ENCODE peak calls at places on chromosomes 4 and X, in seven cellular contexts. K, B, T, N, X, J and E are unnamed samples.
A peak's percentile ranks its signal among the peaks of the same experiment; 100 is the strongest.

GRCh38 chrX:50045808-50046207 is 123.4 kb downstream of the CLCN5 start:
- DNase-seq in K (no peak), B (no peak), T (no peak), N (no peak), X (no peak), J (no peak), E (no peak)

GRCh38 chrX:68995780-68996551 is 167.1 kb downstream of the EFNB1 start:
- DNase-seq in K (no peak), B (no peak), T (peak; percentile 42), N (no peak), X (peak; percentile 76), J (peak; percentile 23), E (no peak)

GRCh38 chr4:45350438-45350837 is 624.1 kb upstream of the GNPDA2 start:
- DNase-seq in K (no peak), B (peak; percentile 17), T (peak; percentile 10), N (no peak), X (no peak), J (no peak), E (no peak)

GRCh38 chrX:9668537-9668936 is 97.1 kb downstream of the GPR143 start:
- DNase-seq in K (no peak), B (no peak), T (no peak), N (no peak), X (no peak), J (peak; percentile 17), E (no peak)

GRCh38 chrX:150774798-150775568 is 81.8 kb downstream of the MTMR1 start:
- DNase-seq in K (no peak), B (no peak), T (no peak), N (no peak), X (no peak), J (no peak), E (peak; percentile 54)

GRCh38 chr4:140884431-140885058 is 128.4 kb upstream of the TBC1D9 start:
- DNase-seq in K (peak; percentile 71), B (peak; percentile 78), T (peak; percentile 83), N (no peak), X (no peak), J (peak; percentile 65), E (no peak)

GRCh38 chr4:87865288-87865687 is 32.5 kb downstream of the MEPE start:
- DNase-seq in K (no peak), B (no peak), T (no peak), N (no peak), X (no peak), J (no peak), E (no peak)

GRCh38 chr4:74374561-74375327 is 9.8 kb downstream of the EREG start:
- DNase-seq in K (peak; percentile 89), B (peak; percentile 65), T (no peak), N (no peak), X (no peak), J (peak; percentile 74), E (peak; percentile 74)

GRCh38 chrX:133390647-133391046 is 24.6 kb downstream of the GPC4 start:
- DNase-seq in K (no peak), B (no peak), T (no peak), N (no peak), X (no peak), J (no peak), E (no peak)

GRCh38 chrX:120727911-120728310 is 98.1 kb upstream of the C1GALT1C1 start:
- DNase-seq in K (no peak), B (no peak), T (no peak), N (no peak), X (no peak), J (no peak), E (no peak)

GRCh38 chr4:165368114-165368513 is 10.7 kb upstream of the CPE start:
- DNase-seq in K (no peak), B (no peak), T (no peak), N (no peak), X (no peak), J (no peak), E (no peak)

GRCh38 chr4:4609622-4610334 is 67.9 kb upstream of the STX18 start:
- DNase-seq in K (no peak), B (no peak), T (no peak), N (no peak), X (no peak), J (no peak), E (no peak)

GRCh38 chrX:101208152-101208905 is 11.3 kb upstream of the DRP2 start:
- DNase-seq in K (no peak), B (peak; percentile 2), T (no peak), N (no peak), X (no peak), J (peak; percentile 80), E (no peak)

GRCh38 chr4:3868841-3869572 is 102.8 kb downstream of the ADRA2C start:
- DNase-seq in K (no peak), B (no peak), T (no peak), N (no peak), X (peak; percentile 6), J (no peak), E (no peak)

GRCh38 chr4:177802149-177802548 is 359.9 kb upstream of the AGA start:
- DNase-seq in K (no peak), B (no peak), T (no peak), N (no peak), X (no peak), J (no peak), E (no peak)

GRCh38 chr4:103011378-103012025 is 8.0 kb downstream of the SLC9B1 start:
- DNase-seq in K (no peak), B (no peak), T (peak; percentile 5), N (no peak), X (peak; percentile 24), J (no peak), E (no peak)

GRCh38 chrX:130174051-130174704 is 2.4 kb downstream of the RAB33A start:
- DNase-seq in K (no peak), B (no peak), T (no peak), N (no peak), X (peak; percentile 41), J (peak; percentile 50), E (peak; percentile 69)

GRCh38 chrX:43633757-43634156 is 22.3 kb upstream of the MAOA start:
- DNase-seq in K (no peak), B (no peak), T (no peak), N (no peak), X (no peak), J (no peak), E (no peak)

GRCh38 chr4:172369471-172369959 is 556.3 kb downstream of the GALNTL6 start:
- DNase-seq in K (no peak), B (no peak), T (no peak), N (no peak), X (no peak), J (no peak), E (no peak)

GRCh38 chr4:16122225-16122624 is 38.4 kb upstream of the PROM1 start:
- DNase-seq in K (no peak), B (no peak), T (no peak), N (no peak), X (no peak), J (no peak), E (no peak)

GRCh38 chr4:139913398-139913990 is 240.5 kb downstream of the MAML3 start:
- DNase-seq in K (no peak), B (no peak), T (no peak), N (no peak), X (no peak), J (no peak), E (no peak)

GRCh38 chr4:35818520-35818919 is 425.8 kb downstream of the ARAP2 start:
- DNase-seq in K (no peak), B (no peak), T (no peak), N (no peak), X (no peak), J (no peak), E (no peak)

GRCh38 chr4:73828945-73829344 is 7.5 kb upstream of the CXCL6 start:
- DNase-seq in K (no peak), B (no peak), T (no peak), N (no peak), X (no peak), J (peak; percentile 59), E (no peak)

GRCh38 chrX:95949588-95949987 is 735.1 kb upstream of the DIAPH2 start:
- DNase-seq in K (no peak), B (no peak), T (no peak), N (no peak), X (no peak), J (no peak), E (no peak)

GRCh38 chr4:6609415-6610079 is 30.9 kb upstream of the MRFAP1 start:
- DNase-seq in K (no peak), B (no peak), T (no peak), N (no peak), X (no peak), J (no peak), E (no peak)

GRCh38 chr4:145954924-145955339 is 16.3 kb upstream of the ZNF827 start:
- DNase-seq in K (peak; percentile 98), B (peak; percentile 10), T (no peak), N (no peak), X (no peak), J (peak; percentile 94), E (no peak)

GRCh38 chrX:6026980-6027379 is 201.7 kb downstream of the NLGN4X start:
- DNase-seq in K (no peak), B (peak; percentile 20), T (no peak), N (no peak), X (no peak), J (no peak), E (no peak)
- TF ChIP-seq CTCF in K (no peak), B (no peak), T (no peak), N (no peak), X (no peak), J (no peak), E (no peak)

DNA sequence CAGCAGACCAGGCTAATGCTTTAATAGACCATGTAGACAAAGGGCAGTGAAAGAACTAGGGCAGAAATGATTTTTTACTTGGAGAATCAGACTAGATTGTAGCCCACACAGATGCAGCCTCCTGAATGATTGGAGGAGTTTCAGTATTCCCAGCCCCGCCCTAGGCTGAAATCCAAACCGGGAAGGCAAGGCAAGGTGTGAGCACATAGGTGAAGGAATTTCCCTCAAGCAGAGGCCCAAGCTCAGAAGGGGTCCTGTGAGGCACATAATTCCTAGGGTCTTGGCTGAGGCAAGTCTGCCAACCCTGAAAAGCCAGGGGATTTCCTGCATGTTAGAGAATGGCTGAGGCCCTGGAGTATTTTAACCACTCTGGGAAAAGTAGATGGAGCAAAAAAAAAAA is 56.4 kb upstream of the PAK3 start:
- DNase-seq in K (no peak), B (no peak), T (no peak), N (no peak), X (no peak), J (no peak), E (no peak)
- H3K27ac ChIP-seq in K (no peak overlapping the region), B (no peak overlapping the region), T (no peak overlapping the region), N (no peak overlapping the region), X (no peak overlapping the region), J (no peak overlapping the region), E (no peak overlapping the region)

DNA sequence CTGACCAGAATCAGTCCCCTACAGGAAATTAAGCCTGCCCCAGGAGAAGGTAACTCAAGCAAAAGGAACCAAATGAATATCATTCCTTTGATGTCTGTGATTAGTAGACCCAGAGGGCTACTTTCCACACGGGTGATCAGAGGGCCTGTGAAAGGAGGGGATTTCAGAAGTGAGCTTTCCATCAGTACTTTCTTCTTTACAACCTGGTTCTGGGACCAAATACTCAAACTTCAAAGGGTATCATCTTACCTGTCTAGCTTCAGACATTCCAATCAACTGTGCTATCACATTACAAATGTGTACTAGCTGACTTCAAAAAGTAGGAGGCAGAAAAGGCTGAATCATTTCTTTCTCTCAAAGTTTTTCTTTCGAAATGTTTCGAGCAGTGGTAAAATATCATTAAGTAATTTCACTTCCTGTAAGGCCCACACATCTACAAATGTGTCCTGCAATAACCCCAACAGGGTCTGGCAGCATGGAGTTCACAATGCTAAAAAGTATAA is 23.9 kb downstream of the ACSL4 start:
- DNase-seq in K (peak; percentile 19), B (peak; percentile 45), T (no peak), N (no peak), X (no peak), J (no peak), E (no peak)
- TF ChIP-seq CTCF in K (no peak), B (no peak), T (no peak), N (no peak), X (no peak), J (no peak), E (no peak)

GRCh38 chr4:124389591-124389990 is 322.9 kb downstream of the ANKRD50 start:
- DNase-seq in K (no peak), B (peak; percentile 19), T (no peak), N (no peak), X (no peak), J (no peak), E (no peak)
- H3K27ac ChIP-seq in K (no peak overlapping the region), B (no peak overlapping the region), T (no peak overlapping the region), N (no peak overlapping the region), X (no peak overlapping the region), J (no peak overlapping the region), E (no peak overlapping the region)